ENCODE peak calls at places on chromosomes 16 and 17, in five cellular contexts. One of them, this sample, is unnamed.

GRCh38 chr17:71500761-71501555 is 619.9 kb upstream of the SOX9 start:
- DNase-seq in heart left ventricle: no peak
- DNase-seq in WTC11: no peak
- DNase-seq in fibroblast of mammary gland: peak; percentile 4
- DNase-seq in PC-3: peak; percentile 11
- DNase-seq in this sample: no peak

GRCh38 chr16:49274936-49275730 is 6.5 kb downstream of the CBLN1 start:
- DNase-seq in heart left ventricle: no peak
- DNase-seq in WTC11: peak; percentile 45
- DNase-seq in fibroblast of mammary gland: no peak
- DNase-seq in PC-3: no peak
- DNase-seq in this sample: no peak

GRCh38 chr17:72176516-72176851 is 55.7 kb downstream of the SOX9 start:
- DNase-seq in heart left ventricle: no peak
- DNase-seq in WTC11: no peak
- DNase-seq in fibroblast of mammary gland: no peak
- DNase-seq in PC-3: no peak
- DNase-seq in this sample: no peak

GRCh38 chr16:15807603-15808009 is 49.2 kb downstream of the MYH11 start:
- DNase-seq in heart left ventricle: peak; percentile 36
- DNase-seq in WTC11: peak; percentile 20
- DNase-seq in fibroblast of mammary gland: no peak
- DNase-seq in PC-3: no peak
- DNase-seq in this sample: no peak

GRCh38 chr17:12928736-12929135 is 89.1 kb downstream of the ELAC2 start:
- DNase-seq in heart left ventricle: no peak
- DNase-seq in WTC11: no peak
- DNase-seq in fibroblast of mammary gland: peak; percentile 28
- DNase-seq in PC-3: peak; percentile 44
- DNase-seq in this sample: no peak

GRCh38 chr17:5485270-5486205 is at the start of gene DERL2:
- DNase-seq in heart left ventricle: no peak
- DNase-seq in WTC11: peak; percentile 44
- DNase-seq in fibroblast of mammary gland: peak; percentile 43
- DNase-seq in PC-3: no peak
- DNase-seq in this sample: no peak

GRCh38 chr17:8082312-8082711 is 5.2 kb downstream of the ALOX12B start:
- DNase-seq in heart left ventricle: no peak
- DNase-seq in WTC11: no peak
- DNase-seq in fibroblast of mammary gland: no peak
- DNase-seq in PC-3: no peak
- DNase-seq in this sample: no peak

GRCh38 chr17:1999557-2000251 is 25.4 kb downstream of the RTN4RL1 start:
- DNase-seq in heart left ventricle: peak; percentile 63
- DNase-seq in WTC11: peak; percentile 38
- DNase-seq in fibroblast of mammary gland: no peak
- DNase-seq in PC-3: peak; percentile 19
- DNase-seq in this sample: no peak

GRCh38 chr17:40352779-40353394 is 11.7 kb downstream of the GJD3 start:
- DNase-seq in heart left ventricle: peak; percentile 27
- DNase-seq in WTC11: no peak
- DNase-seq in fibroblast of mammary gland: peak; percentile 33
- DNase-seq in PC-3: no peak
- DNase-seq in this sample: no peak

GRCh38 chr17:68821860-68822693 is 133.1 kb downstream of the ABCA8 start:
- DNase-seq in heart left ventricle: no peak
- DNase-seq in WTC11: no peak
- DNase-seq in fibroblast of mammary gland: peak; percentile 96
- DNase-seq in PC-3: peak; percentile 97
- DNase-seq in this sample: peak; percentile 79

GRCh38 chr16:28865722-28866453 is 2.2 kb downstream of the SH2B1 start:
- DNase-seq in heart left ventricle: no peak
- DNase-seq in WTC11: no peak
- DNase-seq in fibroblast of mammary gland: no peak
- DNase-seq in PC-3: no peak
- DNase-seq in this sample: no peak

GRCh38 chr17:65047939-65048338 is 8.6 kb downstream of the GNA13 start:
- DNase-seq in heart left ventricle: no peak
- DNase-seq in WTC11: no peak
- DNase-seq in fibroblast of mammary gland: no peak
- DNase-seq in PC-3: no peak
- DNase-seq in this sample: no peak

GRCh38 chr17:74853669-74854068 is 6.0 kb downstream of the GRIN2C start:
- DNase-seq in heart left ventricle: no peak
- DNase-seq in WTC11: no peak
- DNase-seq in fibroblast of mammary gland: no peak
- DNase-seq in PC-3: no peak
- DNase-seq in this sample: no peak

GRCh38 chr16:66275795-66276428 is 90.6 kb upstream of the CDH5 start:
- DNase-seq in heart left ventricle: no peak
- DNase-seq in WTC11: peak; percentile 69
- DNase-seq in fibroblast of mammary gland: peak; percentile 80
- DNase-seq in PC-3: peak; percentile 80
- DNase-seq in this sample: no peak

GRCh38 chr17:32239457-32239856 is 26.2 kb upstream of the RHBDL3 start:
- DNase-seq in heart left ventricle: no peak
- DNase-seq in WTC11: no peak
- DNase-seq in fibroblast of mammary gland: no peak
- DNase-seq in PC-3: no peak
- DNase-seq in this sample: no peak

GRCh38 chr17:42985225-42985624 is 4.9 kb downstream of the RUNDC1 start:
- DNase-seq in heart left ventricle: no peak
- DNase-seq in WTC11: no peak
- DNase-seq in fibroblast of mammary gland: no peak
- DNase-seq in PC-3: no peak
- DNase-seq in this sample: no peak

GRCh38 chr16:9836118-9836736 is 346.0 kb downstream of the GRIN2A start:
- DNase-seq in heart left ventricle: no peak
- DNase-seq in WTC11: no peak
- DNase-seq in fibroblast of mammary gland: peak; percentile 46
- DNase-seq in PC-3: peak; percentile 25
- DNase-seq in this sample: no peak

GRCh38 chr16:67393790-67394270 is 532 bp upstream of the TPPP3 start:
- DNase-seq in heart left ventricle: no peak
- DNase-seq in WTC11: no peak
- DNase-seq in fibroblast of mammary gland: no peak
- DNase-seq in PC-3: no peak
- DNase-seq in this sample: no peak

GRCh38 chr17:67139784-67140665 is 95.7 kb downstream of the CACNG1 start:
- DNase-seq in heart left ventricle: no peak
- DNase-seq in WTC11: peak; percentile 30
- DNase-seq in fibroblast of mammary gland: peak; percentile 34
- DNase-seq in PC-3: peak; percentile 79
- DNase-seq in this sample: no peak

GRCh38 chr16:58614212-58614611 is 15.4 kb downstream of the CNOT1 start:
- DNase-seq in heart left ventricle: no peak
- DNase-seq in WTC11: no peak
- DNase-seq in fibroblast of mammary gland: peak; percentile 90
- DNase-seq in PC-3: peak; percentile 70
- DNase-seq in this sample: no peak

GRCh38 chr16:21608647-21609328 is 9.4 kb downstream of the METTL9 start:
- DNase-seq in heart left ventricle: no peak
- DNase-seq in WTC11: no peak
- DNase-seq in fibroblast of mammary gland: peak; percentile 63
- DNase-seq in PC-3: no peak
- DNase-seq in this sample: no peak

GRCh38 chr16:66175580-66175979 is 190.9 kb upstream of the CDH5 start:
- DNase-seq in heart left ventricle: no peak
- DNase-seq in WTC11: no peak
- DNase-seq in fibroblast of mammary gland: no peak
- DNase-seq in PC-3: no peak
- DNase-seq in this sample: no peak

GRCh38 chr16:1823821-1824220 is 2.8 kb downstream of the HAGH start:
- DNase-seq in heart left ventricle: no peak
- DNase-seq in WTC11: peak; percentile 67
- DNase-seq in fibroblast of mammary gland: peak; percentile 35
- DNase-seq in PC-3: peak; percentile 6
- DNase-seq in this sample: peak; percentile 19
- TF ChIP-seq CTCF in heart left ventricle: no peak
- TF ChIP-seq CTCF in WTC11: no peak
- TF ChIP-seq CTCF in fibroblast of mammary gland: no peak
- TF ChIP-seq CTCF in PC-3: peak; percentile 26
- TF ChIP-seq CTCF in this sample: peak; percentile 49

GRCh38 chr16:19754644-19755036 is 36.6 kb downstream of the IQCK start:
- DNase-seq in heart left ventricle: no peak
- DNase-seq in WTC11: no peak
- DNase-seq in fibroblast of mammary gland: no peak
- DNase-seq in PC-3: no peak
- DNase-seq in this sample: no peak
- TF ChIP-seq CTCF in heart left ventricle: no peak
- TF ChIP-seq CTCF in WTC11: no peak
- TF ChIP-seq CTCF in fibroblast of mammary gland: no peak
- TF ChIP-seq CTCF in PC-3: no peak
- TF ChIP-seq CTCF in this sample: no peak

DNA sequence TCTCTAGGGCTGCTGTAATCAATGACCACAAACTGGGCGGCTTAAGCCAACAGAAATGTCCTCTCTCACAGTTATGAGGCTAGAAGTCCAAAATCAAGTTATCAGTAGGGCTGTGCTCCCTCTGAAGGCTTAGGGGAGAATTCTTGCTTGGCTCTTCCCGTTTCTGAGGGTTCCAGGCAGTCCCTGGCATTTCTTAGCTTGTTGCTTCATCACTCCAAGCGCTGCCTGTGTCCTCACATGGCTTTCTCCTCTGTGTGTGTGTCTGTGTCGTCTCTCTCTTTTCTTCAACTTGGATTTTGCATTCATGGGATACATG is 13.7 kb upstream of the CDC42EP4 start:
- DNase-seq in heart left ventricle: no peak
- DNase-seq in WTC11: no peak
- DNase-seq in fibroblast of mammary gland: peak; percentile 90
- DNase-seq in PC-3: no peak
- DNase-seq in this sample: no peak
- TF ChIP-seq CTCF in heart left ventricle: no peak
- TF ChIP-seq CTCF in WTC11: no peak
- TF ChIP-seq CTCF in fibroblast of mammary gland: peak; percentile 42
- TF ChIP-seq CTCF in PC-3: no peak
- TF ChIP-seq CTCF in this sample: no peak

DNA sequence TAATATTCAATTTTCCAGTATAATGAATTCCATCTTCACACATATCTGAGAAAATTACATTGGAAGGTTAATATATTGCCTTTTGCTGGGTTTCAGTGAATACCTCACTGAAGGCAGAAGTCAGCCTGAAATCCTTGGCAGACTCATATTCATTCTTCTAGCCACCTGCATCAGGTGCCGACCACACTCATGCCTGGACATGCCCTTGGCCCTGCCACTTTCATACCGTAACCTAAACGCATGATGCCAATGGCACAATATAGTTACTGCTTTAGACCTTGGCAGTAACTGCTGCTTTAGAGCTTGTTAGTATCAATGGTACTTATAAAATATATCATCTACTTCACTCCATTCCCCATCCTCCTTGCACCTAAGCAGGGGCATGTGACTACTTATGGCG is 817.6 kb upstream of the CDH8 start:
- DNase-seq in heart left ventricle: no peak
- DNase-seq in WTC11: no peak
- DNase-seq in fibroblast of mammary gland: no peak
- DNase-seq in PC-3: no peak
- DNase-seq in this sample: no peak
- TF ChIP-seq CTCF in heart left ventricle: no peak
- TF ChIP-seq CTCF in WTC11: no peak
- TF ChIP-seq CTCF in fibroblast of mammary gland: no peak
- TF ChIP-seq CTCF in PC-3: no peak
- TF ChIP-seq CTCF in this sample: no peak

DNA sequence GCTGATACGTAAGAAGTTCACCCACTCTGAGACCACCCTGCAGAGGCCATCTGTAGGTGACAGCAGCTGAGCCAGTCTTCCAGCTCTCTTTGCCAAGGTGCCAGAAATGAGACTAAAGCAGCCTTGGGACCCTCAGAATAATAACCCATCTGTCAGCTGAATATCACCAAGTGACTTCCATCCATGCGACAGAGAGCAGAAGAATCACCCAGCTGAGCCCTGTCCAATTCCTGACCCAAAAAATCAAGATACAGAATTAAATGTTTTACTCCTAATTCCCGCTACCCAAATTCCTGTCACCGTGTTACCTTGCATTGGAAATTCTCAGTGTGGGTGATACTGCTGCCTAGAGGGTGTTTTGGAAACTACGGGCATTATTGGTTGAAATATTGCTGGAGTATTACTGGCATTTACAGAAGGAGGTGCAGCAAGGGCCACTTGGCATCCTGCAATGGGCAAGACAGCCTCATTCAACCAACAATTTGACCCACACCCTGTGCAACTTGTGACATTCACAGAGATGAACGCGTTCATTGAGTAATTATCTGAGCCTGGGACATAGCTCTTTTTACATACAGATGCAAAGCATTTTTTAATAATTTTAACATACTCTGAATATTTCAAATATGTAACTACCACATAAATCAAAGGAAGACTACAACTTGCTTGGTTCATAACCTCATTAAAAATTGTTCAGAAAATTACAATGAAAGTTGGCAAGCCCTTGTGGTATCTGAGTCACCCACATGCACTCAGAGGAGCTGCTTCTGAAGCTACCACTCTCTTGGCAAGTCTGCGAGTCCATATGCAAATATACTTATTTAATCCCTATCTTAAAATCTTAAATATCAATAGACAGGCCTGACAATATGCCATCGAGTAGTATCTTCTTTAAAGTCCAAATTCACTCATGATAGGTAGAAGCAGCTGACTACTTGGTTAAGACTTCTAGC is 126.6 kb downstream of the C16orf95 start:
- DNase-seq in heart left ventricle: no peak
- DNase-seq in WTC11: no peak
- DNase-seq in fibroblast of mammary gland: peak; percentile 48
- DNase-seq in PC-3: no peak
- DNase-seq in this sample: no peak
- TF ChIP-seq CTCF in heart left ventricle: no peak
- TF ChIP-seq CTCF in WTC11: no peak
- TF ChIP-seq CTCF in fibroblast of mammary gland: peak; percentile 50
- TF ChIP-seq CTCF in PC-3: no peak
- TF ChIP-seq CTCF in this sample: peak; percentile 9

GRCh38 chr16:2223375-2224182 is at the start of gene E4F1:
- DNase-seq in heart left ventricle: peak; percentile 99
- DNase-seq in WTC11: peak; percentile 100
- DNase-seq in fibroblast of mammary gland: peak; percentile 99
- DNase-seq in PC-3: peak; percentile 97
- DNase-seq in this sample: peak; percentile 98
- TF ChIP-seq CTCF in heart left ventricle: no peak
- TF ChIP-seq CTCF in WTC11: no peak
- TF ChIP-seq CTCF in fibroblast of mammary gland: no peak
- TF ChIP-seq CTCF in PC-3: no peak
- TF ChIP-seq CTCF in this sample: no peak

GRCh38 chr16:71440669-71441347 is 1.0 kb downstream of the TLE7 start:
- DNase-seq in heart left ventricle: no peak
- DNase-seq in WTC11: peak; percentile 77
- DNase-seq in fibroblast of mammary gland: no peak
- DNase-seq in PC-3: peak; percentile 12
- DNase-seq in this sample: no peak
- TF ChIP-seq CTCF in heart left ventricle: no peak
- TF ChIP-seq CTCF in WTC11: peak; percentile 57
- TF ChIP-seq CTCF in fibroblast of mammary gland: no peak
- TF ChIP-seq CTCF in PC-3: peak; percentile 57
- TF ChIP-seq CTCF in this sample: peak; percentile 15

GRCh38 chr17:17888821-17889220 is 52.0 kb upstream of the SREBF1 start:
- DNase-seq in heart left ventricle: no peak
- DNase-seq in WTC11: peak; percentile 60
- DNase-seq in fibroblast of mammary gland: no peak
- DNase-seq in PC-3: no peak
- DNase-seq in this sample: no peak
- TF ChIP-seq CTCF in heart left ventricle: no peak
- TF ChIP-seq CTCF in WTC11: no peak
- TF ChIP-seq CTCF in fibroblast of mammary gland: no peak
- TF ChIP-seq CTCF in PC-3: peak; percentile 18
- TF ChIP-seq CTCF in this sample: peak; percentile 27

GRCh38 chr16:55273356-55273755 is 50.6 kb upstream of the IRX6 start:
- DNase-seq in heart left ventricle: no peak
- DNase-seq in WTC11: no peak
- DNase-seq in fibroblast of mammary gland: no peak
- DNase-seq in PC-3: no peak
- DNase-seq in this sample: no peak
- TF ChIP-seq CTCF in heart left ventricle: no peak
- TF ChIP-seq CTCF in WTC11: no peak
- TF ChIP-seq CTCF in fibroblast of mammary gland: no peak
- TF ChIP-seq CTCF in PC-3: no peak
- TF ChIP-seq CTCF in this sample: no peak

This sample was measured in retinal pigment epithelial cell.